ENCODE peak calls at places on chromosome 17, in nine cellular contexts. One of them, this sample, is unnamed.

GRCh38 chr17:57455063-57455914 is 199.0 kb downstream of the MSI2 start:
- DNase-seq in effector CD4-positive, alpha-beta T cell: no peak
- DNase-seq in fibroblast of lung: peak; percentile 26
- DNase-seq in activated T-cell treated with anti-CD3 and anti-CD28 coated beads for 4 hours: no peak
- DNase-seq in NCI-H1417 treated with DMSO at 0.1 percent for 48 hours: no peak
- DNase-seq in naive thymus-derived CD8-positive, alpha-beta T cell: peak; percentile 61
- DNase-seq in aorta: no peak
- DNase-seq in stimulated activated CD4-positive, alpha-beta T cell treated with anti-CD3 and anti-CD28 coated beads, Interleukin-1b, Interleukin-23, amount 100 ng/mL, for 1 hour: no peak
- DNase-seq in cerebellum: peak; percentile 53
- DNase-seq in this sample: no peak

GRCh38 chr17:79955167-79955549 is 80.5 kb downstream of the TBC1D16 start:
- DNase-seq in effector CD4-positive, alpha-beta T cell: no peak
- DNase-seq in fibroblast of lung: no peak
- DNase-seq in activated T-cell treated with anti-CD3 and anti-CD28 coated beads for 4 hours: no peak
- DNase-seq in NCI-H1417 treated with DMSO at 0.1 percent for 48 hours: no peak
- DNase-seq in naive thymus-derived CD8-positive, alpha-beta T cell: no peak
- DNase-seq in aorta: peak; percentile 51
- DNase-seq in stimulated activated CD4-positive, alpha-beta T cell treated with anti-CD3 and anti-CD28 coated beads, Interleukin-1b, Interleukin-23, amount 100 ng/mL, for 1 hour: no peak
- DNase-seq in cerebellum: no peak
- DNase-seq in this sample: no peak

GRCh38 chr17:67623767-67624166 is 94.0 kb upstream of the NOL11 start:
- DNase-seq in effector CD4-positive, alpha-beta T cell: no peak
- DNase-seq in fibroblast of lung: no peak
- DNase-seq in activated T-cell treated with anti-CD3 and anti-CD28 coated beads for 4 hours: no peak
- DNase-seq in NCI-H1417 treated with DMSO at 0.1 percent for 48 hours: no peak
- DNase-seq in naive thymus-derived CD8-positive, alpha-beta T cell: no peak
- DNase-seq in aorta: no peak
- DNase-seq in stimulated activated CD4-positive, alpha-beta T cell treated with anti-CD3 and anti-CD28 coated beads, Interleukin-1b, Interleukin-23, amount 100 ng/mL, for 1 hour: no peak
- DNase-seq in cerebellum: no peak
- DNase-seq in this sample: no peak

GRCh38 chr17:8156174-8156992 is 4.2 kb upstream of the PER1 start:
- DNase-seq in effector CD4-positive, alpha-beta T cell: peak; percentile 100
- DNase-seq in fibroblast of lung: peak; percentile 100
- DNase-seq in activated T-cell treated with anti-CD3 and anti-CD28 coated beads for 4 hours: peak; percentile 100
- DNase-seq in NCI-H1417 treated with DMSO at 0.1 percent for 48 hours: peak; percentile 91
- DNase-seq in naive thymus-derived CD8-positive, alpha-beta T cell: peak; percentile 100
- DNase-seq in aorta: peak; percentile 100
- DNase-seq in stimulated activated CD4-positive, alpha-beta T cell treated with anti-CD3 and anti-CD28 coated beads, Interleukin-1b, Interleukin-23, amount 100 ng/mL, for 1 hour: peak; percentile 100
- DNase-seq in cerebellum: peak; percentile 98
- DNase-seq in this sample: peak; percentile 100

GRCh38 chr17:82684207-82684903 is 14.1 kb downstream of the RAB40B start:
- DNase-seq in effector CD4-positive, alpha-beta T cell: no peak
- DNase-seq in fibroblast of lung: no peak
- DNase-seq in activated T-cell treated with anti-CD3 and anti-CD28 coated beads for 4 hours: no peak
- DNase-seq in NCI-H1417 treated with DMSO at 0.1 percent for 48 hours: no peak
- DNase-seq in naive thymus-derived CD8-positive, alpha-beta T cell: no peak
- DNase-seq in aorta: no peak
- DNase-seq in stimulated activated CD4-positive, alpha-beta T cell treated with anti-CD3 and anti-CD28 coated beads, Interleukin-1b, Interleukin-23, amount 100 ng/mL, for 1 hour: no peak
- DNase-seq in cerebellum: no peak
- DNase-seq in this sample: no peak

GRCh38 chr17:48624544-48625501 is 1.3 kb downstream of the HOXB9 start:
- DNase-seq in effector CD4-positive, alpha-beta T cell: no peak
- DNase-seq in fibroblast of lung: no peak
- DNase-seq in activated T-cell treated with anti-CD3 and anti-CD28 coated beads for 4 hours: no peak
- DNase-seq in NCI-H1417 treated with DMSO at 0.1 percent for 48 hours: no peak
- DNase-seq in naive thymus-derived CD8-positive, alpha-beta T cell: no peak
- DNase-seq in aorta: no peak
- DNase-seq in stimulated activated CD4-positive, alpha-beta T cell treated with anti-CD3 and anti-CD28 coated beads, Interleukin-1b, Interleukin-23, amount 100 ng/mL, for 1 hour: no peak
- DNase-seq in cerebellum: no peak
- DNase-seq in this sample: peak; percentile 6

GRCh38 chr17:43169561-43170139 is 1.4 kb upstream of the NBR1 start:
- DNase-seq in effector CD4-positive, alpha-beta T cell: peak; percentile 7
- DNase-seq in fibroblast of lung: peak; percentile 63
- DNase-seq in activated T-cell treated with anti-CD3 and anti-CD28 coated beads for 4 hours: no peak
- DNase-seq in NCI-H1417 treated with DMSO at 0.1 percent for 48 hours: no peak
- DNase-seq in naive thymus-derived CD8-positive, alpha-beta T cell: no peak
- DNase-seq in aorta: peak; percentile 76
- DNase-seq in stimulated activated CD4-positive, alpha-beta T cell treated with anti-CD3 and anti-CD28 coated beads, Interleukin-1b, Interleukin-23, amount 100 ng/mL, for 1 hour: no peak
- DNase-seq in cerebellum: no peak
- DNase-seq in this sample: no peak

GRCh38 chr17:74042744-74043486 is 160.6 kb upstream of the RPL38 start:
- DNase-seq in effector CD4-positive, alpha-beta T cell: no peak
- DNase-seq in fibroblast of lung: peak; percentile 31
- DNase-seq in activated T-cell treated with anti-CD3 and anti-CD28 coated beads for 4 hours: no peak
- DNase-seq in NCI-H1417 treated with DMSO at 0.1 percent for 48 hours: no peak
- DNase-seq in naive thymus-derived CD8-positive, alpha-beta T cell: no peak
- DNase-seq in aorta: peak; percentile 86
- DNase-seq in stimulated activated CD4-positive, alpha-beta T cell treated with anti-CD3 and anti-CD28 coated beads, Interleukin-1b, Interleukin-23, amount 100 ng/mL, for 1 hour: no peak
- DNase-seq in cerebellum: peak; percentile 90
- DNase-seq in this sample: no peak

GRCh38 chr17:29007456-29008455 is 1.9 kb upstream of the SEZ6 start:
- DNase-seq in effector CD4-positive, alpha-beta T cell: no peak
- DNase-seq in fibroblast of lung: no peak
- DNase-seq in activated T-cell treated with anti-CD3 and anti-CD28 coated beads for 4 hours: no peak
- DNase-seq in NCI-H1417 treated with DMSO at 0.1 percent for 48 hours: no peak
- DNase-seq in naive thymus-derived CD8-positive, alpha-beta T cell: no peak
- DNase-seq in aorta: no peak
- DNase-seq in stimulated activated CD4-positive, alpha-beta T cell treated with anti-CD3 and anti-CD28 coated beads, Interleukin-1b, Interleukin-23, amount 100 ng/mL, for 1 hour: no peak
- DNase-seq in cerebellum: no peak
- DNase-seq in this sample: no peak

GRCh38 chr17:75783803-75784472 is 668 bp upstream of the UNK start:
- DNase-seq in effector CD4-positive, alpha-beta T cell: no peak
- DNase-seq in fibroblast of lung: no peak
- DNase-seq in activated T-cell treated with anti-CD3 and anti-CD28 coated beads for 4 hours: no peak
- DNase-seq in NCI-H1417 treated with DMSO at 0.1 percent for 48 hours: no peak
- DNase-seq in naive thymus-derived CD8-positive, alpha-beta T cell: no peak
- DNase-seq in aorta: peak; percentile 77
- DNase-seq in stimulated activated CD4-positive, alpha-beta T cell treated with anti-CD3 and anti-CD28 coated beads, Interleukin-1b, Interleukin-23, amount 100 ng/mL, for 1 hour: no peak
- DNase-seq in cerebellum: no peak
- DNase-seq in this sample: peak; percentile 51

GRCh38 chr17:63405741-63406261 is 40.3 kb downstream of the CYB561 start:
- DNase-seq in effector CD4-positive, alpha-beta T cell: no peak
- DNase-seq in fibroblast of lung: peak; percentile 88
- DNase-seq in activated T-cell treated with anti-CD3 and anti-CD28 coated beads for 4 hours: no peak
- DNase-seq in NCI-H1417 treated with DMSO at 0.1 percent for 48 hours: no peak
- DNase-seq in naive thymus-derived CD8-positive, alpha-beta T cell: peak; percentile 36
- DNase-seq in aorta: no peak
- DNase-seq in stimulated activated CD4-positive, alpha-beta T cell treated with anti-CD3 and anti-CD28 coated beads, Interleukin-1b, Interleukin-23, amount 100 ng/mL, for 1 hour: no peak
- DNase-seq in cerebellum: no peak
- DNase-seq in this sample: no peak

GRCh38 chr17:50943575-50943933 is 77.4 kb upstream of the TOB1 start:
- DNase-seq in effector CD4-positive, alpha-beta T cell: no peak
- DNase-seq in fibroblast of lung: no peak
- DNase-seq in activated T-cell treated with anti-CD3 and anti-CD28 coated beads for 4 hours: no peak
- DNase-seq in NCI-H1417 treated with DMSO at 0.1 percent for 48 hours: no peak
- DNase-seq in naive thymus-derived CD8-positive, alpha-beta T cell: no peak
- DNase-seq in aorta: peak; percentile 52
- DNase-seq in stimulated activated CD4-positive, alpha-beta T cell treated with anti-CD3 and anti-CD28 coated beads, Interleukin-1b, Interleukin-23, amount 100 ng/mL, for 1 hour: no peak
- DNase-seq in cerebellum: no peak
- DNase-seq in this sample: peak; percentile 30

GRCh38 chr17:36463916-36464764 is 22.3 kb upstream of the ZNHIT3 start:
- DNase-seq in effector CD4-positive, alpha-beta T cell: no peak
- DNase-seq in fibroblast of lung: peak; percentile 63
- DNase-seq in activated T-cell treated with anti-CD3 and anti-CD28 coated beads for 4 hours: no peak
- DNase-seq in NCI-H1417 treated with DMSO at 0.1 percent for 48 hours: no peak
- DNase-seq in naive thymus-derived CD8-positive, alpha-beta T cell: peak; percentile 37
- DNase-seq in aorta: no peak
- DNase-seq in stimulated activated CD4-positive, alpha-beta T cell treated with anti-CD3 and anti-CD28 coated beads, Interleukin-1b, Interleukin-23, amount 100 ng/mL, for 1 hour: no peak
- DNase-seq in cerebellum: no peak
- DNase-seq in this sample: peak; percentile 64

This sample was measured in Right ventricle myocardium superior.